ENCODE peak calls at places on chromosomes 6 and 20, in five cellular contexts. Y, F, G, L and O are unnamed samples.

GRCh38 chr6:164554700-164555479 is 754.5 kb downstream of the C6orf118 start:
- DNase-seq in L (no peak), Y (no peak), F (no peak), G (no peak), O (no peak)

GRCh38 chr20:62233684-62234083 is 4.6 kb upstream of the OSBPL2 start:
- DNase-seq in Y (no peak), G (no peak), F (no peak), L (no peak), O (no peak)

GRCh38 chr6:21593927-21594421 is 423 bp downstream of the SOX4 start:
- DNase-seq in L (peak), G (no peak), F (peak), Y (no peak), O (no peak)

GRCh38 chr20:63054103-63054474 is 47.3 kb upstream of the BHLHE23 start:
- DNase-seq in F (no peak), G (peak), Y (no peak), L (no peak), O (no peak)

GRCh38 chr6:51273228-51273961 is 454.7 kb downstream of the TFAP2B start:
- DNase-seq in L (no peak), F (no peak), Y (no peak), G (no peak), O (no peak)

GRCh38 chr20:6718660-6719059 is 48.8 kb upstream of the BMP2 start:
- DNase-seq in Y (no peak), L (no peak), G (no peak), F (no peak), O (no peak)

GRCh38 chr6:2558861-2559811 is 191.6 kb downstream of the MYLK4 start:
- DNase-seq in G (no peak), Y (no peak), F (no peak), L (no peak), O (no peak)

GRCh38 chr6:47452899-47453298 is 24.7 kb upstream of the CD2AP start:
- DNase-seq in G (no peak), L (no peak), F (no peak), Y (no peak), O (no peak)

GRCh38 chr6:36608788-36609563 is 14.8 kb downstream of the SRSF3 start:
- DNase-seq in F (no peak), L (no peak), G (no peak), Y (no peak), O (no peak)

GRCh38 chr6:80010296-80010695 is 5.8 kb downstream of the TTK start:
- DNase-seq in Y (no peak), F (no peak), G (no peak), L (no peak), O (no peak)

GRCh38 chr6:139124887-139125672 is 9.8 kb upstream of the HECA start:
- DNase-seq in F (peak), Y (no peak), L (no peak), G (peak), O (peak)
- TF ChIP-seq CTCF in F (peak), Y (peak), L (peak), G (peak), O (peak)

GRCh38 chr6:167501831-167502385 is 177.0 kb downstream of the TTLL2 start:
- DNase-seq in L (no peak), Y (no peak), F (no peak), G (no peak), O (no peak)
- TF ChIP-seq CTCF in L (peak), Y (peak), F (no peak), G (peak), O (no peak)

DNA sequence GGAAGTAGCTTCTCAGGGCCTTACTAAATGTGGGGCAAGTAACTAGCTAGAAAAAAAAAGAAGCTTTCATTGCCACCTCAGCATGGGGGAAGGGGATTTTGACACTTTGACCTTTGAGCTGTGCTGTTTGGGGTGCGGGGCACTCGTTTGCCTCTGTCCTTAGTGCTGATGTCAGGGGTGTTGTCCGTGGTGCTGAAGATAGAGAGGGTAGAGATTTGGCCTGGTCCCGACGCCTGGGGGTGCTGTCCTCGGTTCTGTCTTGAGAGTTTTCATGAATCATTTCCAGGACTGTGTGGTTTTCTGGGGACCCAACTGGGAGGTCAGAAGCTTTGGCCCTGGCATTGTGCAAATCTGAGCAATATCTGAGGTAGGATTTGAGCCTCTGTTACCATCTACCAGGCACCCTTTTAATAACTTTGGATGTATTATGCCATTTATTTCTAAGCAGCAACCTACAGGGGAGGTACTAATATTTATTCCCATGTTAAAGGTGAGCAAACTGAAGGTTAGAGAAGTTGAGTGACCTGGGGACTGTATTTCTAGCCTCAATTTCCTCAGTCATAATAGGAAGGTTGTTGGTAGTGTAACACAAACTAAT is 78.0 kb downstream of the DLGAP4 start:
- DNase-seq in G (no peak), L (peak), F (peak), Y (peak), O (no peak)
- TF ChIP-seq CTCF in G (no peak), L (peak), F (peak), Y (peak), O (no peak)

GRCh38 chr6:134249759-134250602 is 67.9 kb downstream of the SGK1 start:
- DNase-seq in F (no peak), Y (no peak), L (no peak), G (no peak), O (no peak)
- TF ChIP-seq CTCF in F (no peak), Y (no peak), L (no peak), G (no peak), O (no peak)

DNA sequence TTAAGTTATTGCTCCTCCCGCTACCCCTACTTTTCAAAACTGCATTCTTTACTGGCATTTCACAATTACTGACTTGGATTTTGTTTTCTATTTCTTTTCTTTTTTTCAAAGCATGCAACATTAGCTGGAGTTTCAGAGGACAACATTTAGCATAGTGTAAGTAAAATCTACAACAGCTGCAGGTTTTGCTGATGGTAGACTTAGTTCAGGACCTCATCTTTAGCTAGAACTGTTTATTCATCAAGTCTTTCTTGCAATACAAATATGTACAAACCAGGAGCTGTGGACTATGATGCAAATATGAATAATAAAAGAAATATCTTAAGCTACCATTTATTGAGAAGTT is 728 bp upstream of the CEP162 start:
- DNase-seq in L (no peak), F (no peak), G (no peak), Y (no peak), O (no peak)
- TF ChIP-seq CTCF in L (peak), F (peak), G (no peak), Y (no peak), O (no peak)

GRCh38 chr6:117706504-117706903 is 31.2 kb downstream of the NUS1 start:
- DNase-seq in F (no peak), G (no peak), L (no peak), Y (no peak), O (no peak)

DNA sequence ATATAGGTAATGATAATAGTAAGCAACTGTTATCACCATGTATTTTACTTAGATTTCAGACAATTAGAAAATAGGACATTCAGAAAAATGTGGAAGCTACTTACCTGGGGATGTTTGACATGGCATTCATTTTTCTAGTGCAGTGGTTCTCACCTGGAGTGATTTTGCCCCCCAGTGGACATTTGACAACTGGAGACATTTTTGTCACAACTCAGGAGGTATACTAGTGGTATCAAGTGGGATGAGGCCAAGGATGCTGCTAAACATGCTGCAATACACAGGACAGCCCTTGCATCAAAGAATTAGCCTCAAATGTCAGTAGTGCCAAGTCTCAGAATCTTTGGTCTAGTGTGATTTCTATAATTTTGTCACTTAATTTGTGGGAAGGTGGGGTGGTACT is 36.1 kb downstream of the NUS1 start:
- DNase-seq in Y (no peak), L (no peak), G (no peak), F (peak), O (no peak)
- TF ChIP-seq CTCF in Y (no peak), L (peak), G (no peak), F (peak), O (peak)

GRCh38 chr20:35447082-35447789 is 8.2 kb upstream of the CEP250 start:
- DNase-seq in L (peak), G (peak), F (peak), Y (peak), O (peak)
- TF ChIP-seq CTCF in L (peak), G (peak), F (peak), Y (peak), O (peak)

DNA sequence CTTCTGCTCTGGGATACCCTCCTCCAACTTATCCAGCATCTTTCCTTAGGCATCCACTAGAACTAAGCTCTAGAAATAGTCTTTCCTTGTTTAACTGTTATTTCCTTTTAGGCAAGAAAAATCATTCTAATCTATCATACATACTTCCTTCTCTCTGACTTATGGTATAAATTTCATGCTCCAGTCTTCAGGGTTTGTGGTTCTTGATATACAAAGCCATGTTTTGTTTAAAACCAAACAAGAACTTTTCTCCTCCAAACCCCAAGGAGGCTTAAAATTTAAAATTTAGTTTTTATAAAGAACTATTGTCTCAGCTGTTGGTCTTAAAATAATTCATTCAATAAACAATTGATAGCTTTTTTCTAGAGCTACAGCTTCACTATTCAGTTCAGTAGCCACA is 77.2 kb downstream of the CD164 start:
- DNase-seq in F (no peak), G (no peak), Y (no peak), L (no peak), O (no peak)
- TF ChIP-seq CTCF in F (no peak), G (no peak), Y (no peak), L (no peak), O (no peak)